ENCODE peak calls at places on chromosome 17, in six cellular contexts. Z is OCI-LY7, E is lung, R is K562, A is colonic mucosa, N is fibroblast of lung. B is an unnamed sample.

GRCh38 chr17:70086468-70086867 is 11.4 kb downstream of the KCNJ16 start:
- DNase-seq in R (no peak), A (no peak), Z (no peak), E (no peak), N (peak; percentile 44), B (no peak)

GRCh38 chr17:83171661-83172060 is 92.3 kb downstream of the METRNL start:
- DNase-seq in E (peak; percentile 23), R (peak; percentile 35), Z (no peak), A (peak; percentile 15), N (no peak), B (no peak)

GRCh38 chr17:46968224-46968834 is 10.7 kb downstream of the RPRML start:
- DNase-seq in E (no peak), N (no peak), A (no peak), Z (no peak), R (no peak), B (no peak)

GRCh38 chr17:46139365-46140210 is 53.6 kb downstream of the KANSL1 start:
- DNase-seq in A (no peak), N (no peak), Z (peak; percentile 76), E (no peak), R (no peak), B (no peak)

GRCh38 chr17:67605259-67605912 is 112.3 kb upstream of the NOL11 start:
- DNase-seq in N (peak; percentile 44), Z (no peak), R (no peak), E (no peak), A (no peak), B (no peak)

GRCh38 chr17:70084476-70084875 is 9.5 kb downstream of the KCNJ16 start:
- DNase-seq in N (peak; percentile 28), A (no peak), E (no peak), R (no peak), Z (no peak), B (no peak)

GRCh38 chr17:38561416-38562214 is 44.1 kb downstream of the SRCIN1 start:
- DNase-seq in Z (no peak), E (no peak), A (no peak), R (no peak), N (no peak), B (no peak)

GRCh38 chr17:35218901-35219300 is 24.0 kb upstream of the SLFN5 start:
- DNase-seq in A (no peak), N (no peak), R (no peak), Z (no peak), E (no peak), B (no peak)

GRCh38 chr17:35780876-35781409 is 14.5 kb downstream of the MMP28 start:
- DNase-seq in R (no peak), E (no peak), N (no peak), Z (no peak), A (no peak), B (no peak)

GRCh38 chr17:14301761-14302401 is 1.0 kb downstream of the HS3ST3B1 start:
- DNase-seq in R (no peak), N (peak; percentile 65), Z (peak; percentile 26), A (peak; percentile 44), E (peak; percentile 44), B (peak; percentile 52)

GRCh38 chr17:66753126-66753920 is 81.6 kb upstream of the CACNG5 start:
- DNase-seq in N (no peak), Z (no peak), R (peak; percentile 50), E (no peak), A (no peak), B (no peak)

GRCh38 chr17:41784207-41784744 is 2.2 kb downstream of the JUP start:
- DNase-seq in Z (no peak), E (peak; percentile 58), N (peak; percentile 43), R (peak; percentile 89), A (peak; percentile 60), B (no peak)

GRCh38 chr17:70629902-70630301 is 460.6 kb downstream of the KCNJ2 start:
- DNase-seq in N (peak; percentile 55), A (no peak), E (no peak), Z (peak; percentile 7), R (no peak), B (no peak)

GRCh38 chr17:76535788-76536510 is 1.6 kb downstream of the CYGB start:
- DNase-seq in R (no peak), Z (no peak), N (no peak), A (no peak), E (no peak), B (no peak)
- H3K4me3 ChIP-seq in R (no peak overlapping the region), Z (no peak overlapping the region), N (peak overlapping the region; percentile 63), A (peak overlapping the region; percentile 20), E (no peak overlapping the region), B (no peak overlapping the region)

GRCh38 chr17:77528516-77529327 is 388.0 kb downstream of the SEC14L1 start:
- DNase-seq in A (no peak), N (no peak), Z (no peak), E (no peak), R (no peak), B (no peak)

GRCh38 chr17:77527394-77527793 is 386.6 kb downstream of the SEC14L1 start:
- DNase-seq in R (no peak), A (no peak), E (no peak), Z (no peak), N (no peak), B (no peak)

GRCh38 chr17:77527836-77528505 is 387.2 kb downstream of the SEC14L1 start:
- DNase-seq in E (no peak), N (no peak), A (no peak), R (no peak), Z (no peak), B (no peak)

GRCh38 chr17:77526259-77526711 is 385.5 kb downstream of the SEC14L1 start:
- DNase-seq in N (no peak), A (no peak), Z (no peak), E (no peak), R (no peak), B (no peak)

DNA sequence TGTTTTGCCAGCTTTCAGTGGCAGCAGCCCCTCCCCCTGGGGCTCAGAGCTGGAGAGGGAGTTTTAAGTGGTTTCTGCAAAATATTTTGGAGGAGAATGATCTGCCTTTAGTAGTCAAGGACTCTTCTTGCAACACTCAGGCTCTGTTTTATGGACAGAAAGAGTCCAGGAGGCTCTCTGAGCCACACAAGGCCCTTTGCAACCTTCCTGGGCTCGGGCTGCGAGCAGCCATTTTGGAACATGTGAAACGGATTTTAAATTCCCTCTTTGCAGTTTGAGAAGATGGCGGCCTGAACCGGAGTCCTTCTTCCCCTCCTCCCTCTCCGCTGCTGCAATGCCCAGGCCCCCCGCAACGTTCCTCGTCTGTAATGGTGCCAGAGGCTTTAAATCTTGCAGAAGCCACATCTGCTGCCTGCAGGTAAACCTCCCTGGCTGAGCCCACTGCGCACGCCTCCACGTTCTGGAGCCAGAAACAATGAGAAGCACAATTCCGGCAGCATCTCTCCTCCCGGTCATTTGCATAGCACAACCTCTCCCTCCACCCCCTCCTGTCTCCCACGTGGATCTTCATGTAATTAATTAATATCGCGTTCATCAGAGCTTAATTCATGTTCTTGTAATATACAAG is 386.1 kb downstream of the SEC14L1 start:
- DNase-seq in R (no peak), Z (no peak), E (no peak), A (no peak), N (no peak), B (no peak)
- H3K27ac ChIP-seq in R (no peak overlapping the region), Z (no peak overlapping the region), E (no peak overlapping the region), A (no peak overlapping the region), N (no peak overlapping the region), B (no peak overlapping the region)

GRCh38 chr17:56638536-56639177 is 45.2 kb downstream of the NOG start:
- DNase-seq in R (no peak), A (no peak), N (no peak), Z (no peak), E (no peak), B (no peak)

GRCh38 chr17:56639517-56639916 is 46.0 kb downstream of the NOG start:
- DNase-seq in R (no peak), Z (no peak), N (no peak), A (no peak), E (no peak), B (no peak)

GRCh38 chr17:56641894-56642293 is 48.4 kb downstream of the NOG start:
- DNase-seq in Z (no peak), A (no peak), N (no peak), R (no peak), E (no peak), B (no peak)

GRCh38 chr17:56640116-56640515 is 46.6 kb downstream of the NOG start:
- DNase-seq in A (no peak), R (peak; percentile 15), E (no peak), N (no peak), Z (no peak), B (no peak)

GRCh38 chr17:56642424-56642823 is 48.9 kb downstream of the NOG start:
- DNase-seq in A (no peak), E (no peak), N (no peak), Z (no peak), R (no peak), B (no peak)
- H3K4me1 ChIP-seq in A (no peaks in the 10 kb centered on the region), E (no peaks in the 10 kb centered on the region), N (no peaks in the 10 kb centered on the region), Z (no peaks in the 10 kb centered on the region), R (no peaks in the 10 kb centered on the region), B (no peaks in the 10 kb centered on the region)

GRCh38 chr17:81309140-81309858 is 14.2 kb upstream of the SLC38A10 start:
- DNase-seq in R (peak; percentile 94), E (peak; percentile 93), Z (no peak), A (peak; percentile 97), N (peak; percentile 74), B (peak; percentile 83)
- H3K4me3 ChIP-seq in R (peak overlapping the region; percentile 42), E (no peak overlapping the region), Z (no peak overlapping the region), A (peak overlapping the region; percentile 42), N (no peak overlapping the region), B (peak overlapping the region; percentile 5)

GRCh38 chr17:79478051-79478461 is 132.8 kb downstream of the RBFOX3 start:
- DNase-seq in N (no peak), Z (no peak), E (no peak), R (no peak), A (no peak), B (no peak)
- H3K27ac ChIP-seq in N (no peak overlapping the region), Z (no peak overlapping the region), E (no peak overlapping the region), R (no peak overlapping the region), A (no peak overlapping the region), B (no peak overlapping the region)

DNA sequence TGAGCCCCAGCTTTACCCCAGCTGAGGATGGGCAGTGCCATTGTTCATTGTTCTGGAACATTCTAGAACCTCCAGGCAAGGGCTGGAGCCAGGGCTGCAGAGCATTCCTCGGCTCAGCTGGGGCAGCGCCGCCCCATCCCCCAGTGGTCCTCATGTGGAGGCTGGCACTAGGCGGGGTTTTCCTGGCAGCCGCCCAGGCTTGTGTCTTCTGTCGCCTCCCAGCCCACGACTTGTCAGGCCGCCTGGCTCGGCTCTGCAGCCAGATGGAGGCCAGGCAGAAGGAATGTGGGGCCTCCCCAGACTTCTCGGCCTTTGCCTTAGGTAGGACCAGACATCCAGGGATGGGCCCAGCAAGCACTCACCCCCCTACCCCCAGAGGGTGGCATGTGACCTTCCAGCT is at the start of gene TMEM95:
- DNase-seq in E (no peak), N (peak; percentile 18), A (peak; percentile 41), Z (no peak), R (no peak), B (no peak)
- H3K4me1 ChIP-seq in E (no peaks in the 10 kb centered on the region), N (peaks cover 15% of the 10 kb centered on the region), A (peaks cover 14% of the 10 kb centered on the region), Z (peaks cover 28% of the 10 kb centered on the region), R (peaks cover 3% of the 10 kb centered on the region), B (peaks cover 32% of the 10 kb centered on the region)

GRCh38 chr17:32820440-32820839 is 56.5 kb downstream of the MYO1D start:
- DNase-seq in N (no peak), R (no peak), Z (no peak), A (no peak), E (no peak), B (no peak)

GRCh38 chr17:32824334-32824733 is 52.6 kb downstream of the MYO1D start:
- DNase-seq in N (no peak), E (no peak), Z (no peak), R (no peak), A (no peak), B (no peak)

GRCh38 chr17:32826076-32826475 is 50.8 kb downstream of the MYO1D start:
- DNase-seq in E (no peak), Z (no peak), A (no peak), N (no peak), R (no peak), B (no peak)

GRCh38 chr17:32819787-32820186 is 57.1 kb downstream of the MYO1D start:
- DNase-seq in N (no peak), A (no peak), Z (no peak), R (no peak), E (no peak), B (no peak)

GRCh38 chr17:32822996-32823395 is 53.9 kb downstream of the MYO1D start:
- DNase-seq in Z (no peak), E (no peak), N (no peak), A (no peak), R (no peak), B (no peak)
- H3K4me3 ChIP-seq in Z (no peak overlapping the region), E (no peak overlapping the region), N (peak overlapping the region; percentile 1), A (no peak overlapping the region), R (no peak overlapping the region), B (no peak overlapping the region)

B was measured in SJSA1.